ENCODE peak calls at places on chromosomes 6 and 20, in eight cellular contexts. R is adrenal gland; U is hepatocyte; N is HCT116; L is breast epithelium; H is MM.1S; F is CD4-positive, alpha-beta memory T cell; X is naive thymus-derived CD4-positive, alpha-beta T cell. M is an unnamed sample.
A peak's percentile ranks its signal among the peaks of the same experiment; 100 is the strongest.

GRCh38 chr6:92510137-92510536 is 909.2 kb downstream of the EPHA7 start:
- DNase-seq in N (no peak), X (no peak), L (no peak), R (no peak), F (no peak), H (no peak), U (no peak), M (no peak)

GRCh38 chr20:944148-944547 is 28.0 kb upstream of the ANGPT4 start:
- DNase-seq in U (no peak), L (no peak), R (no peak), F (no peak), H (no peak), X (no peak), N (no peak), M (no peak)

GRCh38 chr20:5945963-5946362 is 4.4 kb downstream of the TRMT6 start:
- DNase-seq in H (no peak), X (no peak), L (no peak), N (no peak), U (no peak), R (no peak), F (no peak), M (no peak)

GRCh38 chr6:106167105-106167814 is 81.1 kb downstream of the PRDM1 start:
- DNase-seq in F (no peak), X (no peak), U (no peak), R (no peak), L (no peak), N (no peak), H (peak; percentile 95), M (no peak)

GRCh38 chr20:63167026-63167917 is 48.7 kb downstream of the YTHDF1 start:
- DNase-seq in X (no peak), L (no peak), N (no peak), H (no peak), F (no peak), U (no peak), R (no peak), M (peak; percentile 46)

GRCh38 chr6:83708970-83709747 is at the start of gene SNAP91:
- DNase-seq in F (no peak), H (peak; percentile 47), L (no peak), R (peak; percentile 61), N (no peak), U (peak; percentile 63), X (no peak), M (peak; percentile 32)

GRCh38 chr6:43395822-43396221 is 26.4 kb upstream of the ZNF318 start:
- DNase-seq in F (no peak), H (no peak), U (no peak), X (no peak), N (no peak), L (no peak), R (no peak), M (peak; percentile 38)

GRCh38 chr6:106546322-106547052 is 82.8 kb downstream of the RTN4IP1 start:
- DNase-seq in H (no peak), X (no peak), U (peak; percentile 16), L (no peak), N (peak; percentile 76), R (no peak), F (no peak), M (no peak)

GRCh38 chr6:134094436-134094835 is 42.0 kb upstream of the SLC2A12 start:
- DNase-seq in X (no peak), U (no peak), N (no peak), F (no peak), R (no peak), H (no peak), L (no peak), M (no peak)

GRCh38 chr6:131199568-131200272 is 64.5 kb downstream of the AKAP7 start:
- DNase-seq in N (peak; percentile 12), F (peak; percentile 90), R (peak; percentile 37), L (no peak), X (peak; percentile 89), U (peak; percentile 78), H (peak; percentile 89), M (no peak)

GRCh38 chr20:63706852-63707557 is 771 bp downstream of the ARFRP1 start:
- DNase-seq in X (peak; percentile 67), F (peak; percentile 63), H (peak; percentile 72), N (no peak), U (peak; percentile 72), L (no peak), R (peak; percentile 46), M (peak; percentile 40)

GRCh38 chr20:63093966-63094766 is 87.4 kb upstream of the BHLHE23 start:
- DNase-seq in F (no peak), H (no peak), R (peak; percentile 6), U (no peak), L (no peak), N (no peak), X (no peak), M (no peak)

GRCh38 chr6:85483041-85483700 is 33.3 kb downstream of the NT5E start:
- DNase-seq in R (peak; percentile 82), U (peak; percentile 82), X (peak; percentile 65), L (peak; percentile 64), H (peak; percentile 71), F (peak; percentile 62), N (no peak), M (peak; percentile 86)

GRCh38 chr20:2086980-2087377 is 14.6 kb upstream of the STK35 start:
- DNase-seq in R (no peak), U (no peak), H (no peak), X (no peak), L (no peak), F (no peak), N (no peak), M (no peak)

GRCh38 chr6:128474481-128474880 is 45.9 kb downstream of the PTPRK start:
- DNase-seq in N (no peak), H (no peak), X (no peak), U (no peak), L (no peak), F (no peak), R (no peak), M (no peak)

GRCh38 chr6:151389640-151390275 is 1.6 kb downstream of the ZBTB2 start:
- DNase-seq in R (peak; percentile 48), H (peak; percentile 25), U (peak; percentile 77), N (no peak), L (peak; percentile 61), X (no peak), F (no peak), M (no peak)

GRCh38 chr20:37229300-37229699 is 32.3 kb downstream of the GHRH start:
- DNase-seq in N (no peak), H (no peak), L (no peak), F (no peak), U (no peak), R (no peak), X (no peak), M (no peak)

GRCh38 chr6:23006656-23007055 is 437.3 kb downstream of the HDGFL1 start:
- DNase-seq in H (no peak), R (no peak), L (no peak), N (no peak), U (no peak), X (no peak), F (no peak), M (no peak)

GRCh38 chr6:4055420-4056041 is 23.4 kb downstream of the FAM217A start:
- DNase-seq in R (no peak), L (no peak), X (no peak), F (no peak), U (peak; percentile 74), H (peak; percentile 28), N (peak; percentile 21), M (peak; percentile 52)

GRCh38 chr20:37741055-37741454 is 47.2 kb downstream of the CTNNBL1 start:
- DNase-seq in N (no peak), H (no peak), L (no peak), R (no peak), F (no peak), U (no peak), X (no peak), M (no peak)

GRCh38 chr6:30543824-30544223 is 12.5 kb downstream of the GNL1 start:
- DNase-seq in H (no peak), N (no peak), R (no peak), U (no peak), F (peak; percentile 44), X (peak; percentile 33), L (no peak), M (no peak)

GRCh38 chr6:170037541-170038250 is 253.2 kb downstream of the DLL1 start:
- DNase-seq in L (no peak), H (no peak), N (no peak), R (no peak), U (no peak), X (no peak), F (no peak), M (no peak)

GRCh38 chr6:112251170-112251945 is 3.0 kb downstream of the LAMA4 start:
- DNase-seq in N (no peak), R (no peak), L (peak; percentile 48), H (no peak), F (no peak), X (no peak), U (no peak), M (no peak)

GRCh38 chr6:87589693-87590416 is at the start of the genes ORC3 and RARS2:
- DNase-seq in F (peak; percentile 93), N (peak; percentile 82), X (peak; percentile 92), H (peak; percentile 94), R (peak; percentile 97), L (peak; percentile 94), U (peak; percentile 97), M (peak; percentile 95)
- H3K27ac ChIP-seq in F (peak within 1 kb of the TSS; percentile 84), N (peak within 1 kb of the TSS; percentile 48), X (peak within 1 kb of the TSS; percentile 92), H (peak within 1 kb of the TSS; percentile 24), R (peak within 1 kb of the TSS; percentile 85), L (peak within 1 kb of the TSS; percentile 88), U (peak within 1 kb of the TSS; percentile 94), M (peak within 1 kb of the TSS; percentile 77)

DNA sequence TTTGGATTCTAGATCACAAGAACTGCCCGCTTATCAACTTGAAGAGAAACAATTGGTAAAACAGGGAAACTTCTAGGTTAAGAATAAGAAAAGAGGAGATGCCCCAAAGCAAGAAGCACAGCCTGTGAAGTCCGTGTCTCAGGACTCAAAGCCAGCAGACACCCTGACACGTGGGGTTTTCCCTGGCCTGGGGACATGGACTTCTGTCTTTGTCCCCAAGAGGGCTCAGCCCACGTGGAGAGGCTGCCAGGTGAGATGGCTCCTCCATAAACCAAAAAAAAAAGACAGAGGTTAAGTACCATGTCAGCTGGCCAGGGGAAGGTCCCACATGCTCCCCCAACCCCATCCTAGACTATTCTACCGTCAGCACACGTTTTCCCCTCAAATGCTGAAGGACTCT is 9.9 kb downstream of the SERPINB6 start:
- DNase-seq in U (no peak), R (no peak), F (no peak), H (no peak), X (no peak), N (no peak), L (no peak), M (no peak)
- H3K4me3 ChIP-seq in U (no peak overlapping the region), R (no peak overlapping the region), F (no peak overlapping the region), H (no peak overlapping the region), X (no peak overlapping the region), N (no peak overlapping the region), L (no peak overlapping the region), M (peak overlapping the region; percentile 46)

GRCh38 chr6:161211380-161212035 is 62.4 kb downstream of the AGPAT4 start:
- DNase-seq in H (no peak), N (peak; percentile 26), X (no peak), L (no peak), F (no peak), U (no peak), R (no peak), M (no peak)
- H3K9me3 ChIP-seq in H (no peaks in the 10 kb centered on the region), N (peaks cover 15% of the 10 kb centered on the region), X (no peaks in the 10 kb centered on the region), L (peaks cover 14% of the 10 kb centered on the region), F (no peaks in the 10 kb centered on the region), U (no peaks in the 10 kb centered on the region), R (no peaks in the 10 kb centered on the region), M (no peaks in the 10 kb centered on the region)

DNA sequence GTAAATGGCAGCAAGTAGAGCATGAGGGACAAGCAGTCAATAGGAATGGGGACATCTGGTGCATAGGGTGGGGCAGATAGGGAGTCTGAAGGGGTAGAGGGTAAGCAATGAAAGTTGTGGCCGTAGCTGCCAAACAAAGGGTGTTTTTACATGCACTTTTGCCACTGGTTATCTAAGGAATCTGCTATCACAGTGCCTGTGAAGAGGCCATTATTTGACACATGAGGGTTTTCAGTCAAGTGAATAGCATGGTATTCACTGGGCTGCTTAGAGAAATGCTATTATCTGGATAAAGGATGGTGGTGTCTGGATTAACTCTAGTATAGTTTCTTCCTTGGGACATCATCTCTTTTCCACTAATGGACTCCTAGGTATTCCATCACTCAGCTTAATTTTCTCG is 118.2 kb downstream of the CARMIL1 start:
- DNase-seq in F (no peak), U (no peak), L (no peak), X (no peak), N (no peak), H (no peak), R (no peak), M (no peak)
- H3K27ac ChIP-seq in F (no peak overlapping the region), U (no peak overlapping the region), L (no peak overlapping the region), X (no peak overlapping the region), N (no peak overlapping the region), H (no peak overlapping the region), R (no peak overlapping the region), M (no peak overlapping the region)

M was measured in pancreas.